ENCODE peak calls at places on chromosomes 1 and 21, in seven cellular contexts. One of them, this sample, is unnamed.

GRCh38 chr1:215052656-215053055 is 29.9 kb upstream of the KCNK2 start:
- DNase-seq in breast epithelium: no peak
- DNase-seq in GM13976: no peak
- DNase-seq in GM13977: no peak
- DNase-seq in AG09309: no peak
- DNase-seq in colonic mucosa: no peak
- DNase-seq in body of pancreas: no peak
- DNase-seq in this sample: no peak

GRCh38 chr1:35640380-35641232 is 720 bp downstream of the PSMB2 start:
- DNase-seq in breast epithelium: no peak
- DNase-seq in GM13976: no peak
- DNase-seq in GM13977: no peak
- DNase-seq in AG09309: no peak
- DNase-seq in colonic mucosa: no peak
- DNase-seq in body of pancreas: no peak
- DNase-seq in this sample: no peak

GRCh38 chr1:224259986-224260385 is 70.0 kb downstream of the NVL start:
- DNase-seq in breast epithelium: no peak
- DNase-seq in GM13976: no peak
- DNase-seq in GM13977: no peak
- DNase-seq in AG09309: no peak
- DNase-seq in colonic mucosa: no peak
- DNase-seq in body of pancreas: no peak
- DNase-seq in this sample: no peak

GRCh38 chr21:32538147-32538792 is 47.1 kb downstream of the TCP10L start:
- DNase-seq in breast epithelium: no peak
- DNase-seq in GM13976: no peak
- DNase-seq in GM13977: no peak
- DNase-seq in AG09309: no peak
- DNase-seq in colonic mucosa: no peak
- DNase-seq in body of pancreas: no peak
- DNase-seq in this sample: no peak

GRCh38 chr1:225565845-225566244 is 87.1 kb downstream of the ENAH start:
- DNase-seq in breast epithelium: no peak
- DNase-seq in GM13976: no peak
- DNase-seq in GM13977: no peak
- DNase-seq in AG09309: peak; percentile 46
- DNase-seq in colonic mucosa: no peak
- DNase-seq in body of pancreas: no peak
- DNase-seq in this sample: no peak

GRCh38 chr1:11701551-11701961 is 10.0 kb downstream of the DRAXIN start:
- DNase-seq in breast epithelium: no peak
- DNase-seq in GM13976: no peak
- DNase-seq in GM13977: no peak
- DNase-seq in AG09309: no peak
- DNase-seq in colonic mucosa: no peak
- DNase-seq in body of pancreas: no peak
- DNase-seq in this sample: no peak

GRCh38 chr1:102970496-102971078 is 137.7 kb downstream of the COL11A1 start:
- DNase-seq in breast epithelium: no peak
- DNase-seq in GM13976: peak; percentile 41
- DNase-seq in GM13977: peak; percentile 34
- DNase-seq in AG09309: peak; percentile 39
- DNase-seq in colonic mucosa: no peak
- DNase-seq in body of pancreas: no peak
- DNase-seq in this sample: peak; percentile 26

GRCh38 chr1:225921734-225922709 is 2.0 kb downstream of the PYCR2 start:
- DNase-seq in breast epithelium: no peak
- DNase-seq in GM13976: no peak
- DNase-seq in GM13977: no peak
- DNase-seq in AG09309: no peak
- DNase-seq in colonic mucosa: no peak
- DNase-seq in body of pancreas: peak; percentile 61
- DNase-seq in this sample: no peak

GRCh38 chr1:217747156-217747769 is 116.1 kb downstream of the SPATA17 start:
- DNase-seq in breast epithelium: no peak
- DNase-seq in GM13976: peak; percentile 30
- DNase-seq in GM13977: peak; percentile 13
- DNase-seq in AG09309: peak; percentile 17
- DNase-seq in colonic mucosa: no peak
- DNase-seq in body of pancreas: no peak
- DNase-seq in this sample: peak; percentile 8

GRCh38 chr1:58659516-58659915 is 40.3 kb downstream of the MYSM1 start:
- DNase-seq in breast epithelium: no peak
- DNase-seq in GM13976: no peak
- DNase-seq in GM13977: no peak
- DNase-seq in AG09309: no peak
- DNase-seq in colonic mucosa: no peak
- DNase-seq in body of pancreas: no peak
- DNase-seq in this sample: no peak

GRCh38 chr1:156608981-156609380 is 7.7 kb upstream of the GPATCH4 start:
- DNase-seq in breast epithelium: no peak
- DNase-seq in GM13976: peak; percentile 60
- DNase-seq in GM13977: peak; percentile 58
- DNase-seq in AG09309: no peak
- DNase-seq in colonic mucosa: peak; percentile 41
- DNase-seq in body of pancreas: no peak
- DNase-seq in this sample: peak; percentile 60

DNA sequence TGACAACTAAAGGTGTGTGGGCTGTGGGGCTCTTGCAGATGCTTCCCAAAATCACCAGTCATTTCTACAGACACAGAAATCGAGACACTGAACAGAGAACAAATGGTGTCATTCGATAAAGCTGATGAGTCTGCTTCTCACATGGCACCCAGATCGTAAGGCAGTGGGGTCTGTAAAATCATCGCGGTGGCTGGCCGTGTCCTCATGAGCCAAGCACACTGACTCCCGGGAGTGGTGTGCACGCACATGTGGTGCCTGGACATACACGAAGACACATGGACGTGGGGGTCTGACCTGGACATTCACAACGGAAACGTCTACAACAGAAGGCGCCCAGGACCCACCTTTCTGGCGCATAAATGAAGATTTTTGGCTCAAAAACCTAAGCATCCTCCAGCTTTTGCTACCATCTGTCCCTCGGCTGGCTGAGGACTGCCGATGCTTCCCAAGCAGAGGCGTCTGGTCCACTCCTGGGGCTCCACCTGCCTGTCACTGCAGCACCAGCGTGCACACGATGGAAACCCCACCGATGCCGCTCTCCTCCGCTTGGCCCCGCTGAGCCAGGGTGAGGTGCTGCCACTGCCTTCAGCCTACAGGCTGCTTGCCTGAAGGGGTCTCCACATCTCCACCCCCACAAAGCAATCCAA is 6.8 kb downstream of the SMIM1 start:
- DNase-seq in breast epithelium: no peak
- DNase-seq in GM13976: no peak
- DNase-seq in GM13977: no peak
- DNase-seq in AG09309: no peak
- DNase-seq in colonic mucosa: no peak
- DNase-seq in body of pancreas: no peak
- DNase-seq in this sample: no peak
- TF ChIP-seq CTCF in breast epithelium: no peak
- TF ChIP-seq CTCF in GM13976: no peak
- TF ChIP-seq CTCF in GM13977: no peak
- TF ChIP-seq CTCF in AG09309: no peak
- TF ChIP-seq CTCF in colonic mucosa: no peak
- TF ChIP-seq CTCF in body of pancreas: no peak
- TF ChIP-seq CTCF in this sample: no peak

DNA sequence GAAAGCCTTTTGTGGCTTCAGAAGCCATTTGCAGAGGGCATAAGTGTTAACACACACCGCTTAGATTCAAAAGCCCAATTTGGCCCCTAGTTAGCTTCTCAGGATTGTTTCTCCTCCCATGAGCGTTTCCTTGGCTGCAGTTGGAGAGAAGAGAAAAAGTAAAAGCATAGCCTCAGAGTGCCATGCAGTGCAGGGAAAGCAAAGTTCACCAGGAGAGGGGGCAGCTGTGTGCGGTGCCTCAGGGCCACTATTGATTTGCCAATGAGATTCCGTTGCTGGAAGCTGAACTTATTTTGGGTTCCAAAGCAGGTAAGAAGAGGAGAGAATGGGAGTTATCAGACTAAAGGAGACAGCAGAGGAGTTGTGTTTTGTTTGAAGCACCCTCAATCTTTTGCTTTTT is 102.4 kb downstream of the SELENOF start:
- DNase-seq in breast epithelium: no peak
- DNase-seq in GM13976: no peak
- DNase-seq in GM13977: no peak
- DNase-seq in AG09309: no peak
- DNase-seq in colonic mucosa: peak; percentile 6
- DNase-seq in body of pancreas: no peak
- DNase-seq in this sample: no peak
- TF ChIP-seq CTCF in breast epithelium: no peak
- TF ChIP-seq CTCF in GM13976: no peak
- TF ChIP-seq CTCF in GM13977: no peak
- TF ChIP-seq CTCF in AG09309: no peak
- TF ChIP-seq CTCF in colonic mucosa: no peak
- TF ChIP-seq CTCF in body of pancreas: no peak
- TF ChIP-seq CTCF in this sample: no peak

DNA sequence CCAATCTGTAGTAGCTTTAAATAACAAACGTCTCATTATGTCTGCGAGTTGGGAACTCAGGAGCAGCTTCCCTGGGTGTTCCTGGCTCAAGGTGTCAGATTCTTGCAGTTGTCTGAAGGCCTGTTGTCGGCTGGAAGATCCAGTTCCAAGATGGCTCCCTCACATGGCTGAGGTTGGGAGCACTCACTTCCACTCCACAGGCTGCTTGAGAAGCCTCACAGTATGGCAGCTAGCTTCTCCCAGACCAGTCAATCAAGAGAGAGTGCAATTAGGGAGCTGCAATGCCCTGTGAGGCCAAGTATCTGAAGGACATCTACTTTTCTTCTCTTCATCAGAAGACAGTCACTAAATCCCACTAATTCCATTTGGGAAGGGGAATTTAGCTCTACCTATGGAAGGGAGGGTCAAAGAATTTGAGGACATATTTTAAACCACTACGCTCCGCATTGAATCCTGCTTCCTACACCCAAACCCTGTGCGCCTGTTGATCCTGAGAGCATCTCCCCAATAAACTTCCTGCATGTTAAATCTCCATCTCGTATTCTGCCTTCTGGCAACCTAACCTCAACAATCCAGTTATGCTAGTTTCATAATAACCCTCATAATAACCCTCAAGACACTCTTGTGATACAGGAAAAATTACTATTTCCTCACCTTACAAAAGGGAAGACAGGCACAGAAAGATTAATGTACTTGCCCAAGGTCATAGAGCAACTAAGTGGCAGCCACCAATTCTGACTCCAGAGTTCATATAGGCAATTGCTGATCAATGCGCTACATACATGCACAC is 3.6 kb upstream of the VPS26C start:
- DNase-seq in breast epithelium: no peak
- DNase-seq in GM13976: no peak
- DNase-seq in GM13977: no peak
- DNase-seq in AG09309: no peak
- DNase-seq in colonic mucosa: no peak
- DNase-seq in body of pancreas: no peak
- DNase-seq in this sample: no peak
- TF ChIP-seq CTCF in breast epithelium: no peak
- TF ChIP-seq CTCF in GM13976: no peak
- TF ChIP-seq CTCF in GM13977: no peak
- TF ChIP-seq CTCF in AG09309: no peak
- TF ChIP-seq CTCF in colonic mucosa: no peak
- TF ChIP-seq CTCF in body of pancreas: no peak
- TF ChIP-seq CTCF in this sample: no peak

DNA sequence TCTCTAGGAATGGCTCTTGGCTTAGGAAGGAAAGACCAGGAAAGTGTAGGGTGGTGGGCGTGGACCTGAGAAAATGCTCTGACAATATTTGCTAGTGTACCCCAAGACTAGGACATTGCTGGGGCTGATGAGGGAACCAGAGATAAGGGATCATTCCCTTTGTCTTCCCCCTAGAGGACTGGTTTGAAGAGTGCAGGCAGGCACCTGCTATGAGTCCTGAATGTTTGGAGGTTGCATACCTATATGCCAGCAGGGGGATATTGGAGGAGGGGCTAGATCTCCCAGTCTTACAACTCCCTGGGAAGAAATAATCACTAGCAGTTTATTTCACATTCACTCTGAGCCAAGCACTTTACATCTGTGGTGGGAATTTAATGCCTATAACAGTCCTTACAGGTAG is 6.0 kb upstream of the BCL10 start:
- DNase-seq in breast epithelium: no peak
- DNase-seq in GM13976: no peak
- DNase-seq in GM13977: no peak
- DNase-seq in AG09309: no peak
- DNase-seq in colonic mucosa: no peak
- DNase-seq in body of pancreas: no peak
- DNase-seq in this sample: no peak
- TF ChIP-seq CTCF in breast epithelium: no peak
- TF ChIP-seq CTCF in GM13976: no peak
- TF ChIP-seq CTCF in GM13977: no peak
- TF ChIP-seq CTCF in AG09309: no peak
- TF ChIP-seq CTCF in colonic mucosa: no peak
- TF ChIP-seq CTCF in body of pancreas: no peak
- TF ChIP-seq CTCF in this sample: no peak

GRCh38 chr1:31707711-31708110 is 3.9 kb upstream of the COL16A1 start:
- DNase-seq in breast epithelium: no peak
- DNase-seq in GM13976: peak; percentile 74
- DNase-seq in GM13977: peak; percentile 66
- DNase-seq in AG09309: no peak
- DNase-seq in colonic mucosa: no peak
- DNase-seq in body of pancreas: no peak
- DNase-seq in this sample: peak; percentile 77
- TF ChIP-seq CTCF in breast epithelium: no peak
- TF ChIP-seq CTCF in GM13976: peak; percentile 14
- TF ChIP-seq CTCF in GM13977: peak; percentile 52
- TF ChIP-seq CTCF in AG09309: peak; percentile 49
- TF ChIP-seq CTCF in colonic mucosa: no peak
- TF ChIP-seq CTCF in body of pancreas: no peak
- TF ChIP-seq CTCF in this sample: peak; percentile 28

GRCh38 chr1:175744833-175745232 is 1.4 kb upstream of the TNR start:
- DNase-seq in breast epithelium: no peak
- DNase-seq in GM13976: no peak
- DNase-seq in GM13977: no peak
- DNase-seq in AG09309: no peak
- DNase-seq in colonic mucosa: no peak
- DNase-seq in body of pancreas: no peak
- DNase-seq in this sample: no peak
- TF ChIP-seq CTCF in breast epithelium: no peak
- TF ChIP-seq CTCF in GM13976: no peak
- TF ChIP-seq CTCF in GM13977: no peak
- TF ChIP-seq CTCF in AG09309: no peak
- TF ChIP-seq CTCF in colonic mucosa: peak; percentile 13
- TF ChIP-seq CTCF in body of pancreas: peak; percentile 15
- TF ChIP-seq CTCF in this sample: no peak